ENCODE peak calls at places on chromosomes 1 and 21, in five cellular contexts. E is H1, U is HCT116, V is sigmoid colon, R is Panc1. G is an unnamed sample.

GRCh38 chr1:205259361-205259832 is 31.7 kb downstream of the TMCC2 start:
- DNase-seq in E (no peak), U (no peak), V (no peak), R (no peak), G (no peak)

GRCh38 chr1:112247971-112248370 is 148.0 kb upstream of the CTTNBP2NL start:
- DNase-seq in E (no peak), U (no peak), V (peak), R (no peak), G (no peak)

GRCh38 chr1:79100385-79100784 is 93.9 kb upstream of the ADGRL4 start:
- DNase-seq in E (no peak), U (no peak), V (no peak), R (no peak), G (no peak)

GRCh38 chr1:147292635-147293251 is 50.3 kb downstream of the CHD1L start:
- DNase-seq in E (no peak), U (no peak), V (no peak), R (no peak), G (no peak)

GRCh38 chr1:46802081-46802480 is 3.2 kb downstream of the CYP4B1 start:
- DNase-seq in E (no peak), U (no peak), V (no peak), R (no peak), G (no peak)

GRCh38 chr1:228295201-228295600 is 87.4 kb downstream of the OBSCN start:
- DNase-seq in E (no peak), U (no peak), V (no peak), R (no peak), G (no peak)

GRCh38 chr1:25906644-25907300 is 553 bp upstream of the STMN1 start:
- DNase-seq in E (no peak), U (no peak), V (no peak), R (no peak), G (peak)

GRCh38 chr1:208595236-208595635 is 351.1 kb upstream of the PLXNA2 start:
- DNase-seq in E (no peak), U (no peak), V (no peak), R (no peak), G (no peak)

GRCh38 chr1:246587606-246588005 is 21.4 kb downstream of the CNST start:
- DNase-seq in E (no peak), U (no peak), V (no peak), R (no peak), G (no peak)

GRCh38 chr1:10727703-10728348 is 68.6 kb downstream of the CASZ1 start:
- DNase-seq in E (no peak), U (no peak), V (peak), R (no peak), G (no peak)

GRCh38 chr1:62585481-62586155 is 11.7 kb upstream of the ANGPTL3 start:
- DNase-seq in E (no peak), U (no peak), V (no peak), R (no peak), G (no peak)

GRCh38 chr21:32378956-32379355 is 13.9 kb downstream of the URB1 start:
- DNase-seq in E (no peak), U (no peak), V (no peak), R (no peak), G (no peak)

GRCh38 chr21:42818328-42818749 is 61.0 kb downstream of the WDR4 start:
- DNase-seq in E (peak), U (peak), V (peak), R (no peak), G (peak)

GRCh38 chr1:33336580-33336979 is 15.7 kb upstream of the A3GALT2 start:
- DNase-seq in E (no peak), U (no peak), V (no peak), R (no peak), G (no peak)
- H3K27ac ChIP-seq in E (no peak), U (no peak), V (peak), R (peak), G (peak)

GRCh38 chr1:202576816-202577215 is 133.4 kb downstream of the SYT2 start:
- DNase-seq in E (no peak), U (no peak), V (no peak), R (no peak), G (no peak)
- TF ChIP-seq POLR2AphosphoS5 in E (no peak), U (no peak), V (peak), R (no peak), G (peak)

GRCh38 chr1:77672374-77672773 is 10.1 kb downstream of the ZZZ3 start:
- DNase-seq in E (no peak), U (no peak), V (no peak), R (no peak), G (no peak)

GRCh38 chr1:77664923-77665516 is 17.4 kb downstream of the ZZZ3 start:
- DNase-seq in E (no peak), U (no peak), V (no peak), R (no peak), G (no peak)

GRCh38 chr1:77670330-77670729 is 12.1 kb downstream of the ZZZ3 start:
- DNase-seq in E (no peak), U (no peak), V (no peak), R (no peak), G (no peak)

GRCh38 chr1:77671836-77672235 is 10.6 kb downstream of the ZZZ3 start:
- DNase-seq in E (no peak), U (no peak), V (no peak), R (no peak), G (no peak)

DNA sequence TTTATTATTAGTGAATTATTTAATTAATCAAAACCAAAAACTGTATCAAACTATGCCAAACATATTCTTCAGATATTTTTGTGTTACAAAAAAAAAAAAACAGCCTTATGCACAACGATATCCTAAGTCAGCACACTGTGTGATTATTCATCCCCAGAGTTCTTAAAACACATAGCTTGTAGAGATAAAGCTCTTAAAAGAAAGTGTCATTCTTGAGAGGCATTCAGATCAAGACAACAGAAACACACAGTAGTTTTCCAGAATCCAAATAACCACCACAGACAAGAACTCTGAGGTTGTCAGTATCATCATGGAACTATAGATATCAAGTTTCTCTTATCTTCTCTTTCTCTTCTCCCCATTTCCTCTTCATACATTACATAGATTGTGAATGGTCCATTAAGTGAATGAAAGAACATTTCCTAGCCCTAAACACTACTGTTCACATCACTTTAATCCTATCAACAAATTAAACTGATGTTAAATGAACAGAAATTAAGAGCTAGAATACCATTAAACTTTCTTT is 13.5 kb downstream of the ZZZ3 start:
- DNase-seq in E (no peak), U (no peak), V (no peak), R (no peak), G (no peak)
- H3K27ac ChIP-seq in E (no peak), U (no peak), V (no peak), R (no peak), G (no peak)

DNA sequence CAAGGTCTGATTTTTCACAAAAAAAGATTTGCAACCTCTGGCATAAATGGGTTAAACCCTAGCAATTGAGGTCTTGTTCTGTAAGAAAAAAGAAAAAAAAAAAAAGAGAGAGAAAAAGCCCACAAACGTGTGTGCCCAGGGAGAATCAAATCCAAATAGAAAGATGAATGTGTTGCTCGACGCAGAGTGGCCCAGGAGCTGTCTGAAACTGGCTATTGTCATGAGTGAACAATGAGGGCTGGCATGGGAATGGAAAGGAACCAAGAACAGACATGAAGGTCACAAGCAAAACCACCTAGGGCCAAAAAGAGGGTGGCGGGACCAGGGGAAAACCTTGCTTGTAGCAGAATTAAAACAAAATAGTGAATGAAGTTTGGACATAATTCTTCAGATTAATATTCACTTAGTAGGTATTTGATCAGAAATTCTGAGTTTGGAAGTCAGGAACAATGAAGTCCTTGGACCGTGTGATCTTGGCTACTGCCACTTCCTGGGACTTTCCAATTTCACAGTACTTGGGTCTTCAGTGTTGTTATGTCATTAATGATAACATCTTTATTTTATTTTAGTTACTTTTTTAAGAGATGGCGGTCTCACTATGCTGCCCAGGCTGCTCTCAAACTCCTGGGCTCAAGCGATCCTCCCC is 3.1 kb downstream of the ENO1 start:
- DNase-seq in E (no peak), U (no peak), V (no peak), R (no peak), G (no peak)
- TF ChIP-seq POLR2AphosphoS5 in E (peak), U (peak), V (no peak), R (peak), G (no peak)

GRCh38 chr1:211335507-211336157 is 9.0 kb downstream of the TRAF5 start:
- DNase-seq in E (no peak), U (no peak), V (no peak), R (no peak), G (peak)

GRCh38 chr1:211336161-211336560 is 9.5 kb downstream of the TRAF5 start:
- DNase-seq in E (no peak), U (no peak), V (no peak), R (no peak), G (peak)

GRCh38 chr1:211336775-211337174 is 10.1 kb downstream of the TRAF5 start:
- DNase-seq in E (peak), U (no peak), V (no peak), R (no peak), G (peak)

GRCh38 chr1:211339631-211340041 is 13.0 kb downstream of the TRAF5 start:
- DNase-seq in E (peak), U (no peak), V (no peak), R (no peak), G (peak)

DNA sequence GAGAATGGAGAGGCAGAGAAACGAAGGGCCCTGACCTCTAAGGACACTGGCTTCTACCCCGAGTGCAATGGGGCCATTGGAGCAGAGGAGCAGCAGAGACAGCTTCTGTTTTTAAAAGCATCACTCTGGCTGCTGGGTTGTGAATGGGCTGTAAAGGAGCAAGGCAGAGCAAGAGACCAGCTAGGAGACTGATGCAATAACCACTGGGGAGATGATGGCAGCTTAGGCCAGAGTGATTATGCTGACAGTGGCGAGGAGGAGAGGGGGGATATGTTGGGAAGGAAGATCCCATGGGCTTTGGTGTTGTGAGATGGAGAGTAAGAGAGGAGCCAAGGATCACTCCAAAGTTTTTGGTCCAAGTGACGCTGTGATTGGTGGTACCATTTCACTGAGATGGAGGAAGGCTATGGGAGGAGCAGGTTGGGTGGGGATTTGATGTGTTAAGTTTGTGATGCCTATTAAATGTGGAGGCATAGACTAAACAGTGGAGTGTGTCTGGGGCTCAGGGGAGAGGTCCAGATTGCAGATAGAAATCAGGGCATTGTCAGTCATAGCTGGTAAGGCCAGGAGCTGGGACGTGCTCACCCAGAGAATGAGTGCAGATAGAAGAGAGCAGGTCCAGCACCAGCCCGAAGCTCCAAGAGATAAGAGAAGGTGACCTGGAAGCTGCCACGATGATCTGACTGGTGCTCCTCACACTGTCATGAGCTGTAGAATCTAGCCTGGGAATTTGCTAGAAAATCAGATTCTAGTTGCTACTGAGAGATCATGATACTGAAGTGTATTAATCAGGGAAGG is 11.0 kb downstream of the TRAF5 start:
- DNase-seq in E (peak), U (no peak), V (no peak), R (no peak), G (no peak)
- H3K27ac ChIP-seq in E (no peak), U (no peak), V (no peak), R (no peak), G (peak)

GRCh38 chr1:203746281-203746680 is 18.7 kb upstream of the LAX1 start:
- DNase-seq in E (no peak), U (no peak), V (no peak), R (no peak), G (no peak)
- TF ChIP-seq POLR2AphosphoS5 in E (no peak), U (no peak), V (no peak), R (no peak), G (no peak)

GRCh38 chr21:34073032-34073748 is at the start of the genes MRPS6 and SLC5A3:
- DNase-seq in E (peak), U (peak), V (peak), R (no peak), G (peak)
- H3K27ac ChIP-seq in E (peak), U (peak), V (peak), R (peak), G (peak)

G was measured in transverse colon.